ENCODE peak calls at places on chromosome 17, in seven cellular contexts. V, Y, D, L, A, O and B are unnamed samples. For H3K4me1, the result is how much of the 10 kb centered on the place peaks cover.

GRCh38 chr17:59038734-59039133 is 67.9 kb downstream of the TRIM37 start:
- DNase-seq in Y (no peak), O (no peak), V (no peak), L (no peak), D (no peak), A (no peak), B (no peak)

GRCh38 chr17:78034429-78035091 is 76.1 kb downstream of the TNRC6C start:
- DNase-seq in D (no peak), Y (no peak), V (no peak), A (no peak), O (no peak), L (no peak), B (no peak)

GRCh38 chr17:64635647-64636305 is 26.3 kb downstream of the SMURF2 start:
- DNase-seq in L (no peak), D (no peak), V (no peak), O (no peak), A (no peak), Y (no peak), B (no peak)

GRCh38 chr17:71966459-71967313 is 154.1 kb upstream of the SOX9 start:
- DNase-seq in V (no peak), Y (no peak), A (no peak), L (peak), D (peak), O (peak), B (peak)

GRCh38 chr17:3524024-3524423 is 33.6 kb downstream of the TRPV3 start:
- DNase-seq in A (peak), L (no peak), V (no peak), Y (no peak), O (no peak), D (no peak), B (no peak)

GRCh38 chr17:81803728-81804558 is at the start of gene GCGR:
- DNase-seq in O (no peak), D (no peak), L (no peak), V (no peak), Y (no peak), A (no peak), B (no peak)

GRCh38 chr17:66426397-66427033 is 124.1 kb downstream of the PRKCA start:
- DNase-seq in D (no peak), A (no peak), L (no peak), Y (no peak), V (peak), O (no peak), B (no peak)

GRCh38 chr17:73013816-73014663 is 78.4 kb downstream of the SLC39A11 start:
- DNase-seq in Y (no peak), O (no peak), L (no peak), V (no peak), D (no peak), A (no peak), B (no peak)

GRCh38 chr17:66462010-66462409 is 159.6 kb downstream of the PRKCA start:
- DNase-seq in Y (no peak), A (no peak), V (no peak), L (no peak), O (no peak), D (no peak), B (no peak)

GRCh38 chr17:28528329-28529011 is 22.3 kb downstream of the FOXN1 start:
- DNase-seq in Y (no peak), A (no peak), V (no peak), D (no peak), L (no peak), O (no peak), B (no peak)
- H3K4me1 ChIP-seq in Y (under half), A (under half), V (under half), D (under half), L (under half), O (under half), B (under half)

GRCh38 chr17:40402668-40403067 is 15.0 kb downstream of the TOP2A start:
- DNase-seq in V (no peak), A (no peak), O (no peak), Y (no peak), D (no peak), L (no peak), B (no peak)
- TF ChIP-seq CTCF in V (no peak), A (no peak), O (no peak), Y (no peak), D (no peak), L (no peak), B (no peak)

DNA sequence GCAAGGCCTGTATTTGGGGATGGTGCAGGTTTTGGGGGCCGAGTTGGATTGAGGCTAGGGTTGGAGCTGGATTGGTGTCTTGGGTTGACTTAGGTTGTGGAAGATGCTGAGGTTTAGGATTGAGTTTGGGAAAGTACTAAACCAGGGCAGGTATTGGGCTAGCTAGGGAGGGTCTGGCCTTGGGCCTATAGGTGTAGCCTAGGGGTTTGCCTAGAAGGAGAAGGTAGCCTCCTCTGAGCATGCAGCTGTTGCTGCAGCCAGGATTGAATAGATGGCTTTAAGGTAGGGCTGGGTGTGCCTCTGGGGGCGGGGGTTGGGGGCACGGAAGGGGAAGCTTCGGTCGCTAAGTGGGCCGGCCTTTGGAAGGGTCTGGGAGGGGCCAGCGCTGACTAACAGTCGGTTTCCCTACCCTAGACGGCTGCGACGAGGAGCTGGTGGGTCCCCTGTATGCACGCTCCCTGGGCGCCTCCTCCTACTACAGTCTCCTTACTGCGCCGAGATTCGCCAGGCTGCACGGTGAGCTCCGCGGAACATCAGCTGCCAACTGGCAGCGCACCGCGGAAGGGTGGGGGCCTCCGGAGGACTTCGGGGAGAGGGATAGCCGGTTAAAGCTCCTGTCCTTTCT is 1.2 kb downstream of the CNTNAP1 start:
- DNase-seq in Y (peak), D (peak), L (peak), V (peak), A (peak), O (no peak), B (no peak)
- H3K4me3 ChIP-seq in Y (peak), D (peak), L (peak), V (no peak), A (peak), O (peak), B (peak)

GRCh38 chr17:39626171-39626670 is 531 bp upstream of the PPP1R1B start:
- DNase-seq in Y (no peak), V (no peak), L (no peak), A (no peak), D (no peak), O (no peak), B (no peak)

GRCh38 chr17:39623356-39623950 is 3.3 kb upstream of the PPP1R1B start:
- DNase-seq in D (peak), A (peak), Y (peak), O (peak), V (peak), L (peak), B (peak)

GRCh38 chr17:39622380-39623006 is 4.3 kb upstream of the PPP1R1B start:
- DNase-seq in V (no peak), D (no peak), Y (no peak), L (no peak), O (no peak), A (no peak), B (no peak)

GRCh38 chr17:39625198-39625769 is 1.5 kb upstream of the PPP1R1B start:
- DNase-seq in L (no peak), A (no peak), V (no peak), D (no peak), O (no peak), Y (no peak), B (no peak)

GRCh38 chr17:39624313-39624712 is 2.4 kb upstream of the PPP1R1B start:
- DNase-seq in L (no peak), A (no peak), V (no peak), Y (no peak), O (no peak), D (no peak), B (no peak)
- H3K4me1 ChIP-seq in L (under half), A (under half), V (under half), Y (under half), O (under half), D (under half), B (under half)